ENCODE peak calls at places on chromosomes 4 and X, in seven cellular contexts. N is neuronal stem cell, G is mesendoderm, F is IMR-90, J is trophoblast cell, T is mesenchymal stem cell, P is H1. Y is an unnamed sample.

GRCh38 chr4:1534876-1535526 is 128.8 kb upstream of the NKX1-1 start:
- DNase-seq in T (no peak), F (no peak), P (no peak), N (no peak), G (no peak), J (no peak), Y (no peak)

GRCh38 chr4:78372282-78372988 is 179.1 kb upstream of the ANXA3 start:
- DNase-seq in T (no peak), J (no peak), G (no peak), P (no peak), N (no peak), F (no peak), Y (no peak)

GRCh38 chrX:124388562-124388961 is 42.2 kb downstream of the SH2D1A start:
- DNase-seq in J (peak; percentile 68), G (peak; percentile 35), F (peak; percentile 49), N (peak; percentile 32), T (peak; percentile 32), P (peak; percentile 49), Y (no peak)

GRCh38 chr4:81314196-81314896 is 99.3 kb upstream of the PRKG2 start:
- DNase-seq in G (no peak), P (no peak), T (peak; percentile 75), J (no peak), N (no peak), F (peak; percentile 91), Y (no peak)

GRCh38 chr4:31237242-31237641 is 517.1 kb downstream of the PCDH7 start:
- DNase-seq in F (no peak), P (no peak), T (no peak), J (no peak), N (no peak), G (no peak), Y (no peak)

GRCh38 chrX:110847334-110847733 is 51.7 kb upstream of the CHRDL1 start:
- DNase-seq in N (peak; percentile 61), T (peak; percentile 61), J (peak; percentile 90), P (no peak), G (peak; percentile 54), F (peak; percentile 63), Y (no peak)

GRCh38 chrX:150088766-150089518 is 150.7 kb upstream of the EOLA2 start:
- DNase-seq in J (no peak), F (no peak), G (no peak), P (no peak), N (no peak), T (no peak), Y (no peak)

GRCh38 chrX:42119076-42119475 is 195.7 kb upstream of the CASK start:
- DNase-seq in P (no peak), F (peak; percentile 72), T (peak; percentile 78), J (no peak), G (peak; percentile 19), N (no peak), Y (no peak)

GRCh38 chr4:83285022-83285387 is 407 bp upstream of the COQ2 start:
- DNase-seq in T (peak; percentile 76), G (peak; percentile 19), N (no peak), F (peak; percentile 29), J (peak; percentile 60), P (no peak), Y (no peak)

GRCh38 chr4:63814171-63814964 is 594.9 kb downstream of the TECRL start:
- DNase-seq in N (no peak), F (no peak), J (no peak), P (no peak), T (no peak), G (no peak), Y (no peak)

GRCh38 chr4:118076958-118077766 is 42.9 kb downstream of the NDST3 start:
- DNase-seq in T (peak; percentile 30), N (no peak), G (peak; percentile 76), P (peak; percentile 67), J (peak; percentile 53), F (peak; percentile 34), Y (peak; percentile 69)

GRCh38 chr4:100510551-100510950 is 7.3 kb downstream of the EMCN start:
- DNase-seq in F (no peak), N (no peak), J (no peak), G (no peak), P (no peak), T (peak; percentile 66), Y (no peak)

GRCh38 chr4:100516225-100516624 is 1.6 kb downstream of the EMCN start:
- DNase-seq in J (no peak), T (no peak), G (no peak), F (no peak), P (no peak), N (no peak), Y (no peak)

GRCh38 chr4:100508691-100509090 is 9.1 kb downstream of the EMCN start:
- DNase-seq in T (no peak), G (no peak), J (no peak), F (no peak), P (no peak), N (no peak), Y (no peak)

GRCh38 chr4:100509386-100509785 is 8.4 kb downstream of the EMCN start:
- DNase-seq in N (no peak), P (no peak), T (no peak), G (peak; percentile 11), J (no peak), F (no peak), Y (no peak)

GRCh38 chr4:100511906-100512305 is 5.9 kb downstream of the EMCN start:
- DNase-seq in T (peak; percentile 29), N (no peak), J (peak; percentile 12), F (no peak), G (peak; percentile 48), P (no peak), Y (no peak)
- H4K8ac ChIP-seq in T (no peak overlapping the region), N (no peak overlapping the region), J (no peak overlapping the region), F (no peak overlapping the region), G (no peak overlapping the region), P (no peak overlapping the region), Y (no peak overlapping the region)

GRCh38 chr4:155107059-155107458 is 101.4 kb upstream of the NPY2R start:
- DNase-seq in J (no peak), G (no peak), F (no peak), P (no peak), T (no peak), N (no peak), Y (no peak)

DNA sequence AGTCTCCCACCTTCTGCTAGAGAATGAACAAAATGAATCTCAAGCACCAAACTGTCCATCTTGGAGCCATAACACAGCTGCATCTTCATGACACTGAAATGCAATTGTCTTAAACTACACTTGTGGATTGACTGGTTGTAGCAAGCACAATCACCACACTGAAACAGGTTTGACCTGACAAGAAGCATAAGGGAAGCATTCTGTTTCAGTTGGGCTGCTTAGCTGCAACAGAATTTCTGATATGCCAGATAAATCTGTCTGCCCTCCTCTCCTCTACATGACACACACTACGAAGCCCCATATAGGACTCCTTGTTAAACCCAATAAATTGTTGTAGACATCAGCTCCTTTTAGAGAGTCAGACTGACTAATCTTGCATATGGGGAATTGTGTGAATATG is 101.8 kb upstream of the NPY2R start:
- DNase-seq in G (no peak), F (no peak), N (no peak), P (no peak), J (no peak), T (no peak), Y (no peak)
- H4K8ac ChIP-seq in G (no peak overlapping the region), F (no peak overlapping the region), N (no peak overlapping the region), P (no peak overlapping the region), J (no peak overlapping the region), T (no peak overlapping the region), Y (no peak overlapping the region)

GRCh38 chr4:157358851-157359250 is 138.3 kb downstream of the GRIA2 start:
- DNase-seq in P (no peak), F (no peak), N (no peak), J (no peak), G (no peak), T (no peak), Y (no peak)

GRCh38 chr4:157358439-157358838 is 137.9 kb downstream of the GRIA2 start:
- DNase-seq in F (no peak), N (no peak), P (no peak), J (no peak), T (no peak), G (no peak), Y (no peak)

GRCh38 chr4:157357887-157358286 is 137.4 kb downstream of the GRIA2 start:
- DNase-seq in G (no peak), N (no peak), F (no peak), P (no peak), T (no peak), J (no peak), Y (no peak)

DNA sequence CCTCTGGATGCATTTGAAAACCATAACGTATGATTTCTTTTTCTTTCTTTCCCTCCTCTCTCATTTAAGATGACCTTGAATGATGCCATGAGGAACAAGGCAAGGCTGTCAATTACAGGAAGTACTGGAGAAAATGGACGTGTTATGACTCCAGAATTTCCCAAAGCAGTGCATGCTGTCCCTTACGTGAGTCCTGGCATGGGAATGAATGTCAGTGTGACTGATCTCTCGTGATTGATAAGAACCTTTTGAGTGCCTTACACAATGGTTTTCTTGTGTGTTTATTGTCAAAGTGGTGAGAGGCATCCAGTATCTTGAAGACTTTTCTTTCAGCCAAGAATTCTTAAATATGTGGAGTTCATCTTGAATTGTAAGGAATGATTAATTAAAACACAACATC is 142.8 kb downstream of the GRIA2 start:
- DNase-seq in N (no peak), F (no peak), T (no peak), J (no peak), P (no peak), G (no peak), Y (no peak)
- H4K8ac ChIP-seq in N (peak overlapping the region; percentile 92), F (no peak overlapping the region), T (no peak overlapping the region), J (no peak overlapping the region), P (no peak overlapping the region), G (no peak overlapping the region), Y (no peak overlapping the region)

DNA sequence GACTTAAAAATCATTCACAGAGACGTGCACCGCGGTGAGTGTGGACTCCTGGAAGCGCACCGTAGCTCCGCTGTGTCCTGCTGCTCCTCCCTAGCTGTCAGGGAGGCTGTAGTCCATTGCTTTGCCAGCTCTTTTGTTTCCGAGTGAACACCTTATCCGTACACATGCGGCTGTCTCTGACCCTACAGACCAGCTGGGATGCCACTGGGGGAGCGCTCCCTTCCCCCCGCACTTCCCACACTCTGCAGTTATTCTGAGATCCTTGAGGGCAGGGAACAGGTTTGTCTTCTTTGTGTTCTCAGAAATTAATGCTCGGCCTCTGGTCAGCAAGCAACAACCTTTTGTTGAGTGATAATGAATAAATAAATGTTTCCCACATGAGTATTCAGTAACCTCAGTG is 33.7 kb upstream of the MSANTD1 start:
- DNase-seq in T (no peak), J (no peak), N (no peak), G (no peak), P (no peak), F (no peak), Y (no peak)
- H4K8ac ChIP-seq in T (no peak overlapping the region), J (no peak overlapping the region), N (no peak overlapping the region), G (no peak overlapping the region), P (no peak overlapping the region), F (no peak overlapping the region), Y (no peak overlapping the region)

DNA sequence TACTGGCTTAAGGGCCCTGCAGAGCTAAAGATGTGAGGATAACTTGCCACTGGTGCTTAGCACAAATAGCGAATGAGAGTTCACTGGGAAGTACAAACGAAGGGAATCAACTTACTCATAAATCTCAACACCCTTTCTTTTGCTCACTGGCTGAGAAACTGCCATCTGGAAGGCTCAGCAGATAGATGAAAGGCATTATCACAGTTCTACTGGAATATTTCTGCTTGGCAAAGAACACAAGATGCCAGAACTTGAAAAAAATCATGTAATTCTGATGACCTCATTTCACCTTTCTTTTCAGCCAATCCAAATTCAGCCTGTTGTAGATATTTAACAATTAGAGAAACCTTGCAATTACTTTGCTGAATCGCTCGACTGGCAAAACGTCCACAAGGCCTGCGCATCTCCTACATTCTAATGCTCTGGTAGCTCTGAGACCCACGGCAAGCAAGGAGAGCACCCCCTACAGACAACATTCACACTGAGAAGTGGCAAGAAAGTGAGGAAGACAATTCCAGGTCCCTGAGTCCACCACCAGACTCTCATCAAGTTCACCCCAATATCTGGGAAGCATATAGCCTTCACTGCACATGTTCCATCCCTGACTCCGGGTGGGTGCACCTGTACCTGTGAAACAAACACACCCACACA is 27.5 kb downstream of the TSPAN5 start:
- DNase-seq in N (no peak), F (peak; percentile 13), J (no peak), P (no peak), T (no peak), G (peak; percentile 57), Y (no peak)
- H4K8ac ChIP-seq in N (no peak overlapping the region), F (peak overlapping the region; percentile 46), J (peak overlapping the region; percentile 4), P (no peak overlapping the region), T (no peak overlapping the region), G (no peak overlapping the region), Y (no peak overlapping the region)

Y was measured in H9.